ENCODE peak calls at places on chromosomes 3 and 15, in five cellular contexts. J is fibroblast of lung; S is activated effector memory CD4-positive, alpha-beta T cell treated with anti-CD3 and anti-CD28 coated beads, Interleukin-2, amount 50 U/mL, for 16 hours; A is M059J; X is activated naive CD4-positive, alpha-beta T cell treated with anti-CD3 and anti-CD28 coated beads for 36 hours. N is an unnamed sample.
A peak's percentile ranks its signal among the peaks of the same experiment; 100 is the strongest.

GRCh38 chr3:186368164-186368563 is 6.1 kb upstream of the DGKG start:
- DNase-seq in S (no peak), A (no peak), J (no peak), X (no peak), N (no peak)

GRCh38 chr15:56176996-56177395 is 66.7 kb downstream of the RFX7 start:
- DNase-seq in X (no peak), A (peak; percentile 17), J (no peak), S (no peak), N (no peak)

GRCh38 chr3:38755130-38755529 is 60.9 kb downstream of the SCN10A start:
- DNase-seq in A (no peak), X (no peak), S (no peak), J (no peak), N (no peak)

GRCh38 chr15:65883571-65883970 is 14.3 kb downstream of the RAB11A start:
- DNase-seq in X (no peak), J (no peak), A (no peak), S (no peak), N (no peak)

GRCh38 chr3:10449436-10449835 is 56.0 kb downstream of the ATP2B2 start:
- DNase-seq in A (no peak), S (no peak), X (no peak), J (no peak), N (no peak)

GRCh38 chr3:177357352-177358084 is 160.2 kb upstream of the TBL1XR1 start:
- DNase-seq in J (peak; percentile 79), X (peak; percentile 43), A (peak; percentile 99), S (no peak), N (peak; percentile 98)

GRCh38 chr3:177039875-177040274 is 157.4 kb downstream of the TBL1XR1 start:
- DNase-seq in S (no peak), A (peak; percentile 9), X (no peak), J (no peak), N (no peak)

GRCh38 chr3:127209840-127210653 is 17.1 kb downstream of the PRR23E start:
- DNase-seq in A (no peak), X (no peak), S (no peak), J (no peak), N (no peak)

GRCh38 chr15:94042163-94042954 is 189.0 kb upstream of the MCTP2 start:
- DNase-seq in A (peak; percentile 78), X (no peak), S (no peak), J (peak; percentile 64), N (peak; percentile 56)

GRCh38 chr15:77568014-77568959 is 64.4 kb downstream of the LINGO1 start:
- DNase-seq in X (no peak), S (no peak), A (no peak), J (no peak), N (no peak)

GRCh38 chr3:197478746-197479668 is 76.8 kb downstream of the BDH1 start:
- DNase-seq in J (no peak), S (no peak), X (no peak), A (peak; percentile 98), N (peak; percentile 93)

N was measured in A172.